ENCODE peak calls at places on chromosomes 5 and 9, in four cellular contexts. T is fibroblast of the aortic adventitia, B is heart left ventricle, N is AG08395. L is an unnamed sample.

GRCh38 chr5:34959323-34959722 is 30.0 kb downstream of the DNAJC21 start:
- DNase-seq in T (peak; percentile 38), B (no peak), N (peak; percentile 35), L (peak; percentile 59)

GRCh38 chr9:121395558-121395957 is 25.5 kb upstream of the STOM start:
- DNase-seq in T (no peak), B (no peak), N (no peak), L (no peak)

GRCh38 chr5:44887722-44888121 is 79.0 kb downstream of the MRPS30 start:
- DNase-seq in T (no peak), B (no peak), N (no peak), L (no peak)

GRCh38 chr5:151383011-151383410 is 35.7 kb upstream of the SLC36A2 start:
- DNase-seq in T (no peak), B (no peak), N (no peak), L (no peak)

GRCh38 chr9:126397056-126397455 is 70.4 kb downstream of the MVB12B start:
- DNase-seq in T (no peak), B (no peak), N (no peak), L (peak; percentile 40)

GRCh38 chr9:121819511-121820231 is 168.2 kb downstream of the DAB2IP start:
- DNase-seq in T (no peak), B (peak; percentile 48), N (peak; percentile 33), L (no peak)

GRCh38 chr9:87125819-87126218 is 178.5 kb upstream of the GAS1 start:
- DNase-seq in T (no peak), B (no peak), N (no peak), L (no peak)

GRCh38 chr5:167565555-167565954 is 725.9 kb upstream of the WWC1 start:
- DNase-seq in T (peak; percentile 35), B (no peak), N (peak; percentile 63), L (no peak)

GRCh38 chr5:26192496-26192895 is 845.9 kb downstream of the CDH9 start:
- DNase-seq in T (no peak), B (no peak), N (no peak), L (no peak)

GRCh38 chr9:97220894-97221477 is 86.5 kb upstream of the CCDC180 start:
- DNase-seq in T (no peak), B (no peak), N (no peak), L (peak; percentile 15)

GRCh38 chr5:124729687-124730359 is 16.6 kb downstream of the ZNF608 start:
- DNase-seq in T (no peak), B (no peak), N (peak; percentile 66), L (no peak)

GRCh38 chr9:114482602-114483001 is 22.7 kb downstream of the WHRN start:
- DNase-seq in T (no peak), B (no peak), N (no peak), L (no peak)

GRCh38 chr9:109168170-109168569 is 1.1 kb upstream of the FRRS1L start:
- DNase-seq in T (no peak), B (no peak), N (no peak), L (no peak)

GRCh38 chr9:101387871-101388506 is 3.2 kb upstream of the BAAT start:
- DNase-seq in T (peak; percentile 58), B (no peak), N (peak; percentile 25), L (no peak)

GRCh38 chr5:89337-90286 is 2.4 kb upstream of the PLEKHG4B start:
- DNase-seq in T (no peak), B (peak; percentile 36), N (no peak), L (no peak)

GRCh38 chr5:135308752-135309151 is 90.3 kb downstream of the MACROH2A1 start:
- DNase-seq in T (no peak), B (no peak), N (peak; percentile 50), L (no peak)

GRCh38 chr9:27528278-27528885 is 1.2 kb downstream of the MOB3B start:
- DNase-seq in T (peak; percentile 40), B (peak; percentile 86), N (peak; percentile 38), L (peak; percentile 62)

GRCh38 chr5:171429543-171429910 is 10.1 kb downstream of the FGF18 start:
- DNase-seq in T (no peak), B (peak; percentile 27), N (no peak), L (no peak)

GRCh38 chr5:132253008-132253441 is 4.5 kb upstream of the PDLIM4 start:
- DNase-seq in T (no peak), B (no peak), N (no peak), L (peak; percentile 11)

GRCh38 chr9:82539126-82539525 is 523.8 kb downstream of the RASEF start:
- DNase-seq in T (no peak), B (no peak), N (no peak), L (no peak)

GRCh38 chr9:121557581-121558422 is 58.2 kb upstream of the GGTA1 start:
- DNase-seq in T (peak; percentile 77), B (peak; percentile 80), N (peak; percentile 91), L (peak; percentile 55)

GRCh38 chr9:33436445-33436844 is 10.9 kb downstream of the AQP3 start:
- DNase-seq in T (no peak), B (no peak), N (no peak), L (no peak)

GRCh38 chr5:131521252-131521651 is 113.8 kb downstream of the RAPGEF6 start:
- DNase-seq in T (peak; percentile 56), B (no peak), N (no peak), L (no peak)

GRCh38 chr5:132655821-132656773 is 1.9 kb upstream of the IL13 start:
- DNase-seq in T (peak; percentile 22), B (no peak), N (peak; percentile 42), L (peak; percentile 54)

GRCh38 chr5:71601222-71602026 is 14.3 kb downstream of the MCCC2 start:
- DNase-seq in T (peak; percentile 93), B (no peak), N (peak; percentile 89), L (peak; percentile 59)

GRCh38 chr9:37201581-37201980 is 81.2 kb downstream of the ZCCHC7 start:
- DNase-seq in T (no peak), B (no peak), N (no peak), L (no peak)

GRCh38 chr9:77811832-77812231 is 163.7 kb upstream of the GNA14 start:
- DNase-seq in T (no peak), B (no peak), N (no peak), L (no peak)

GRCh38 chr5:73278693-73279092 is 105.7 kb downstream of the TMEM174 start:
- DNase-seq in T (no peak), B (no peak), N (no peak), L (no peak)

GRCh38 chr5:139670369-139671095 is 22.4 kb downstream of the CXXC5 start:
- DNase-seq in T (no peak), B (no peak), N (no peak), L (peak; percentile 74)

GRCh38 chr5:57221049-57221568 is 47.2 kb downstream of the GPBP1 start:
- DNase-seq in T (peak; percentile 82), B (no peak), N (peak; percentile 61), L (peak; percentile 40)

GRCh38 chr5:10534491-10535236 is 29.2 kb upstream of the ANKRD33B start:
- DNase-seq in T (no peak), B (no peak), N (no peak), L (no peak)

GRCh38 chr9:112546149-112547012 is 59.8 kb downstream of the KIAA1958 start:
- DNase-seq in T (no peak), B (no peak), N (no peak), L (no peak)

GRCh38 chr5:20241351-20241750 is 253.4 kb upstream of the CDH18 start:
- DNase-seq in T (no peak), B (no peak), N (no peak), L (no peak)

GRCh38 chr5:89253931-89254330 is 370.9 kb upstream of the MEF2C start:
- DNase-seq in T (peak; percentile 35), B (no peak), N (no peak), L (no peak)

GRCh38 chr5:38330207-38330606 is 71.8 kb downstream of the EGFLAM start:
- DNase-seq in T (no peak), B (no peak), N (peak; percentile 78), L (no peak)

GRCh38 chr9:121667214-121667613 is 15.8 kb downstream of the DAB2IP start:
- DNase-seq in T (no peak), B (no peak), N (no peak), L (no peak)

L was measured in GM10248.